ENCODE peak calls at places on chromosome 2, in four cellular contexts. One of them, this sample, is unnamed.

GRCh38 chr2:88239781-88240180 is 69.6 kb downstream of the THNSL2 start:
- DNase-seq in hippocampal formation: no peak
- DNase-seq in endothelial cell of umbilical vein: no peak
- DNase-seq in GM19239: no peak
- DNase-seq in this sample: no peak

GRCh38 chr2:231684314-231685223 is 23.8 kb upstream of the PTMA start:
- DNase-seq in hippocampal formation: peak; percentile 82
- DNase-seq in endothelial cell of umbilical vein: no peak
- DNase-seq in GM19239: no peak
- DNase-seq in this sample: no peak

GRCh38 chr2:45459860-45460259 is 151.2 kb downstream of the SRBD1 start:
- DNase-seq in hippocampal formation: no peak
- DNase-seq in endothelial cell of umbilical vein: no peak
- DNase-seq in GM19239: no peak
- DNase-seq in this sample: no peak

GRCh38 chr2:225100269-225100668 is 58.0 kb upstream of the DOCK10 start:
- DNase-seq in hippocampal formation: no peak
- DNase-seq in endothelial cell of umbilical vein: peak; percentile 12
- DNase-seq in GM19239: no peak
- DNase-seq in this sample: no peak

GRCh38 chr2:140178224-140178623 is 1398.0 kb upstream of the NXPH2 start:
- DNase-seq in hippocampal formation: no peak
- DNase-seq in endothelial cell of umbilical vein: no peak
- DNase-seq in GM19239: no peak
- DNase-seq in this sample: no peak

GRCh38 chr2:215529271-215529670 is 93.4 kb upstream of the FN1 start:
- DNase-seq in hippocampal formation: no peak
- DNase-seq in endothelial cell of umbilical vein: peak; percentile 69
- DNase-seq in GM19239: no peak
- DNase-seq in this sample: no peak

GRCh38 chr2:113133696-113134558 is 6.5 kb downstream of the IL1RN start:
- DNase-seq in hippocampal formation: no peak
- DNase-seq in endothelial cell of umbilical vein: no peak
- DNase-seq in GM19239: no peak
- DNase-seq in this sample: no peak

GRCh38 chr2:161315380-161315779 is 7.2 kb downstream of the PSMD14 start:
- DNase-seq in hippocampal formation: no peak
- DNase-seq in endothelial cell of umbilical vein: no peak
- DNase-seq in GM19239: no peak
- DNase-seq in this sample: no peak

This sample was measured in GM12878.